ENCODE peak calls at places on chromosomes 16 and 17, in seven cellular contexts. A is fibroblast of lung; G is spleen; V is NT2/D1; I is CD4-positive, CD25-positive, alpha-beta regulatory T cell; M is thoracic aorta; W is esophagus muscularis mucosa. J is an unnamed sample.

GRCh38 chr17:17741346-17742023 is 60.2 kb downstream of the RAI1 start:
- DNase-seq in W (no peak), A (peak; percentile 56), I (no peak), V (no peak), M (no peak), G (no peak), J (no peak)

GRCh38 chr16:57635266-57636097 is 7.1 kb downstream of the ADGRG1 start:
- DNase-seq in A (no peak), V (no peak), G (no peak), M (no peak), I (no peak), W (no peak), J (no peak)

GRCh38 chr17:48492401-48493298 is 38.2 kb downstream of the HOXB1 start:
- DNase-seq in V (no peak), W (no peak), A (peak; percentile 82), G (peak; percentile 89), I (peak; percentile 52), M (peak; percentile 16), J (peak; percentile 45)

GRCh38 chr17:3213587-3213986 is 6.1 kb downstream of the OR1A1 start:
- DNase-seq in M (no peak), V (no peak), I (no peak), G (no peak), W (no peak), A (no peak), J (no peak)

GRCh38 chr17:41654134-41654907 is 29.9 kb upstream of the KRT17 start:
- DNase-seq in W (no peak), G (peak; percentile 64), V (no peak), A (no peak), I (no peak), M (no peak), J (no peak)

GRCh38 chr16:72124761-72125634 is 31.4 kb downstream of the DHX38 start:
- DNase-seq in I (peak; percentile 29), V (peak; percentile 84), A (peak; percentile 63), M (no peak), W (no peak), G (peak; percentile 87), J (peak; percentile 30)

GRCh38 chr17:65455972-65456343 is 105.5 kb downstream of the AXIN2 start:
- DNase-seq in A (no peak), V (no peak), I (no peak), G (no peak), W (no peak), M (no peak), J (peak; percentile 59)

GRCh38 chr16:2839650-2840450 is 9.7 kb downstream of the ZG16B start:
- DNase-seq in W (no peak), M (no peak), A (no peak), G (peak; percentile 58), I (no peak), V (no peak), J (no peak)

GRCh38 chr17:34706029-34706428 is 126.6 kb downstream of the TMEM132E start:
- DNase-seq in A (peak; percentile 4), G (no peak), I (no peak), W (peak; percentile 37), V (peak; percentile 8), M (no peak), J (no peak)

GRCh38 chr17:81329927-81330883 is 35.1 kb upstream of the SLC38A10 start:
- DNase-seq in A (peak; percentile 8), G (no peak), W (no peak), I (no peak), M (no peak), V (no peak), J (no peak)

GRCh38 chr16:14347706-14348105 is 276.6 kb downstream of the MRTFB start:
- DNase-seq in M (no peak), A (no peak), V (no peak), G (no peak), W (no peak), I (no peak), J (no peak)

GRCh38 chr16:67277999-67278772 is 1.1 kb upstream of the PLEKHG4 start:
- DNase-seq in W (no peak), M (no peak), I (no peak), G (peak; percentile 54), A (peak; percentile 91), V (no peak), J (no peak)

GRCh38 chr16:27330542-27330941 is 16.8 kb downstream of the IL4R start:
- DNase-seq in A (peak; percentile 94), V (no peak), I (no peak), M (peak; percentile 65), W (peak; percentile 96), G (peak; percentile 49), J (no peak)

GRCh38 chr17:17910060-17910459 is 62.1 kb downstream of the TOM1L2 start:
- DNase-seq in V (no peak), W (no peak), A (no peak), G (no peak), M (no peak), I (no peak), J (no peak)

GRCh38 chr17:40559954-40560591 is 5.2 kb downstream of the CCR7 start:
- DNase-seq in M (peak; percentile 60), I (peak; percentile 72), V (peak; percentile 77), W (peak; percentile 97), G (peak; percentile 94), A (peak; percentile 89), J (peak; percentile 77)

GRCh38 chr17:40559016-40559853 is 6.0 kb downstream of the CCR7 start:
- DNase-seq in G (peak; percentile 64), A (no peak), I (no peak), M (no peak), V (no peak), W (peak; percentile 83), J (no peak)

GRCh38 chr17:40561871-40562611 is 3.2 kb downstream of the CCR7 start:
- DNase-seq in M (no peak), G (peak; percentile 71), V (no peak), I (peak; percentile 55), W (peak; percentile 64), A (no peak), J (peak; percentile 65)

GRCh38 chr17:40561294-40561870 is 3.9 kb downstream of the CCR7 start:
- DNase-seq in V (no peak), I (no peak), W (peak; percentile 78), G (peak; percentile 41), M (no peak), A (no peak), J (no peak)

DNA sequence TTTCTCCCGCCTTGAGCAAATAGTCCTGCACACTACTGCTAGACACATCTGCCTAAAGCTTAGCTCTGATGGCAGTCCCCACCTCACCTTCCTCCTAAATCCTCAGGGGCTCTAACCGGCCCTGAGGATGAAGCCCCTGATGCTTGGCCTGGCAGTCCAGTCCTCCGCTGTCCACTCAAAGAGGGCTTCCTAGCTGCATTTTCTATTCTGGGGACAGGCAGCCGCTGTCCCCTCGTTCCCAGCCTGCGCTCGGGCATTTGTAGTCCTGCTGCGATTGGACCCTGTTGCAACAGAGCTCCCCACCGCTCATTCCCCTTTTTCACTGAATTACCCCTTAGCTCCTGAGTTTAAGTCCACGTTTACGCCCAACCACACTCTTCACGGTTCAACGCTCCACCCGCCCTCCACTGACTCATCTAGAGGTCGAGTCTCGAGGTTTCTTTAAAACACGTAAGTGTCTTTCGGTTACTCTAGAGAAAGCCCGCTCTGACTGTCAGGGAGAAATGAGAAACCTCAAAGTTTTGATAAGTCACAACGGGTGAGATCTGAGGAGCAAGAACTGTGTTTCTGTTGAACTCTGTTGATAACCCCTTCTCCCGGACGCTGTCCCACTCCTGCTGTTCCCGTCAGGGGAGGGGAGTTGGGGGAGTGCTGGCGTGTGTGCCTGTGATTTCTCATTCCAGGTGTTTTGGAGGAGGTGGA is 4.5 kb downstream of the CCR7 start:
- DNase-seq in M (no peak), V (no peak), A (peak; percentile 92), I (peak; percentile 67), G (peak; percentile 82), W (peak; percentile 88), J (peak; percentile 36)
- H3K4me3 ChIP-seq in M (peak overlapping the region; percentile 42), V (no peak overlapping the region), A (no peak overlapping the region), I (peak overlapping the region; percentile 98), G (peak overlapping the region; percentile 30), W (peak overlapping the region; percentile 26), J (peak overlapping the region; percentile 90)

GRCh38 chr17:73910216-73910615 is 266.0 kb upstream of the SDK2 start:
- DNase-seq in V (no peak), I (no peak), W (peak; percentile 47), G (no peak), M (no peak), A (no peak), J (no peak)

GRCh38 chr17:73909156-73909555 is 264.9 kb upstream of the SDK2 start:
- DNase-seq in V (no peak), W (peak; percentile 89), A (no peak), G (no peak), I (no peak), M (no peak), J (no peak)

GRCh38 chr17:73911726-73912359 is 267.6 kb upstream of the SDK2 start:
- DNase-seq in V (no peak), I (no peak), G (no peak), A (no peak), M (no peak), W (peak; percentile 75), J (no peak)

GRCh38 chr17:73906896-73907600 is 262.8 kb upstream of the SDK2 start:
- DNase-seq in W (peak; percentile 80), G (no peak), I (no peak), M (no peak), V (no peak), A (no peak), J (no peak)

DNA sequence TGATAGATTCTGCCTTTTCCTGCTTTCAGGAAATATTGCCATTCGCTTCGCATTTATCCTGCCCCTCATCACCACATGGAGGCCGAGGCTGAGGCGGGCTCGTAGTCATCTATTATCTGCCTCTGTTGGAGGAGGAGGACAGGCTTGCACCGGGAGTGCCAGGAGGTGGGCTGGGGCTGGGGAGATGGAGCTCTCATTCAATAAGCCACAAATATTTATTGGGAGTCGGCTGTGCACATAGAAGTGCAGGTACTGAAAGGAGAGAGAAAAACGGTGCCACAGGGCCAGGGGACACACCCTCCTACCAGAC is 263.3 kb upstream of the SDK2 start:
- DNase-seq in I (no peak), A (no peak), G (no peak), M (no peak), V (no peak), W (peak; percentile 81), J (no peak)
- H3K27me3 ChIP-seq in I (peaks cover 10% of the 10 kb centered on the region), A (no peaks in the 10 kb centered on the region), G (peaks cover 7% of the 10 kb centered on the region), M (no peaks in the 10 kb centered on the region), V (peaks cover 75% of the 10 kb centered on the region), W (peaks cover 7% of the 10 kb centered on the region), J (no peaks in the 10 kb centered on the region)

GRCh38 chr17:9684955-9685621 is 39.8 kb downstream of the USP43 start:
- DNase-seq in I (no peak), M (no peak), W (no peak), G (peak; percentile 19), A (peak; percentile 47), V (no peak), J (no peak)
- H3K4me1 ChIP-seq in I (no peaks in the 10 kb centered on the region), M (no peaks in the 10 kb centered on the region), W (no peaks in the 10 kb centered on the region), G (no peaks in the 10 kb centered on the region), A (no peaks in the 10 kb centered on the region), V (no peaks in the 10 kb centered on the region), J (no peaks in the 10 kb centered on the region)

DNA sequence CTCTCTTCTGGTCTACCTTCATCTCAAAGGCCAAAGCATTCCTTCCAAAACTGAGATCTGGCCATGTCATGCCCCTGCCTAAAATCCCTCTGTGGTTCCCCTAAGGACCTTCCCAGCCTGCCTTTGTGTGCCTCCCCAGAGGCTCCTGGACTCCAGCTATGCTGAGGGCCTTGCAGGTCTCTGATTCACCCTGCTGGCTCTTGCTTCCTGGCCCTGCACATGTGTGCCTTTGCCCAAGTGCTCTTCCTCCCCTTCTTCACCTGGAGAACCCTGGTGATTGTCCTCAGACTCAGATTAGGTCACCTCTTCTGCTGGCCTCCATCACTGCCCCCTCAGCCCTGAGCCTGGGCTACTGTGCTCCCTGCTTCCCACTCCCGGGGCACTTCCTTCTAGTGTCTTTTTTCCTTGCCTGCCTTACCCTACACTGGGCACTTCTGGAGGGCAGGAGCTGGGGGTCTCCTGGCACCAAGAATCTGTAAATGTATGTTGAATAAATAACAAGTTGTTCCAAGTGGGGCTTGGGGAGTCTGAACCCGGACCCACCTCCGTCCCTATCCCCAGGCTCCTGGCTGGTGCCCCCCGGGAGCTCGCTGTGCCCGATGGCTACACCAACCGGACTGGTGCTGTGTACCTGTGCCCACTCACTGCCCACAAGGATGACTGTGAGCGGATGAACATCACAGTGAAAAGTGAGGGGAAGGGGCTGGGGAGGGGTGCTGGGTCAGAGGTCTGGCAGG is 7.8 kb downstream of the ITGA3 start:
- DNase-seq in V (no peak), W (no peak), G (peak; percentile 54), M (no peak), A (peak; percentile 61), I (no peak), J (no peak)
- H3K4me3 ChIP-seq in V (no peak overlapping the region), W (no peak overlapping the region), G (no peak overlapping the region), M (no peak overlapping the region), A (no peak overlapping the region), I (no peak overlapping the region), J (no peak overlapping the region)

J was measured in naive thymus-derived CD4-positive, alpha-beta T cell.